ENCODE peak calls at places on chromosome 3, in ten cellular contexts. One of them, this sample, is unnamed.

GRCh38 chr3:24296441-24297205 is 198.0 kb downstream of the THRB start:
- DNase-seq in testis: no peak
- DNase-seq in K562: no peak
- DNase-seq in prostate gland: no peak
- DNase-seq in HCT116: no peak
- DNase-seq in endothelial cell of umbilical vein: no peak
- DNase-seq in suprapubic skin: no peak
- DNase-seq in transverse colon: peak; percentile 13
- DNase-seq in heart left ventricle: no peak
- DNase-seq in ovary: no peak
- DNase-seq in this sample: no peak

GRCh38 chr3:197426161-197426566 is 127.8 kb upstream of the DLG1 start:
- DNase-seq in testis: peak; percentile 29
- DNase-seq in K562: no peak
- DNase-seq in prostate gland: no peak
- DNase-seq in HCT116: no peak
- DNase-seq in endothelial cell of umbilical vein: no peak
- DNase-seq in suprapubic skin: no peak
- DNase-seq in transverse colon: no peak
- DNase-seq in heart left ventricle: no peak
- DNase-seq in ovary: no peak
- DNase-seq in this sample: peak; percentile 52

GRCh38 chr3:99753268-99753975 is 64.2 kb upstream of the CMSS1 start:
- DNase-seq in testis: peak; percentile 61
- DNase-seq in K562: peak; percentile 5
- DNase-seq in prostate gland: no peak
- DNase-seq in HCT116: peak; percentile 28
- DNase-seq in endothelial cell of umbilical vein: peak; percentile 77
- DNase-seq in suprapubic skin: no peak
- DNase-seq in transverse colon: no peak
- DNase-seq in heart left ventricle: no peak
- DNase-seq in ovary: no peak
- DNase-seq in this sample: no peak

GRCh38 chr3:32422943-32423342 is 31.3 kb downstream of the CMTM7 start:
- DNase-seq in testis: no peak
- DNase-seq in K562: no peak
- DNase-seq in prostate gland: no peak
- DNase-seq in HCT116: no peak
- DNase-seq in endothelial cell of umbilical vein: no peak
- DNase-seq in suprapubic skin: no peak
- DNase-seq in transverse colon: no peak
- DNase-seq in heart left ventricle: no peak
- DNase-seq in ovary: no peak
- DNase-seq in this sample: no peak

GRCh38 chr3:10459954-10460754 is 45.2 kb downstream of the ATP2B2 start:
- DNase-seq in testis: peak; percentile 74
- DNase-seq in K562: peak; percentile 93
- DNase-seq in prostate gland: no peak
- DNase-seq in HCT116: peak; percentile 62
- DNase-seq in endothelial cell of umbilical vein: peak; percentile 59
- DNase-seq in suprapubic skin: no peak
- DNase-seq in transverse colon: peak; percentile 16
- DNase-seq in heart left ventricle: peak; percentile 73
- DNase-seq in ovary: no peak
- DNase-seq in this sample: peak; percentile 71

GRCh38 chr3:186360779-186361178 is 1.3 kb downstream of the DGKG start:
- DNase-seq in testis: no peak
- DNase-seq in K562: no peak
- DNase-seq in prostate gland: no peak
- DNase-seq in HCT116: no peak
- DNase-seq in endothelial cell of umbilical vein: no peak
- DNase-seq in suprapubic skin: no peak
- DNase-seq in transverse colon: no peak
- DNase-seq in heart left ventricle: peak; percentile 53
- DNase-seq in ovary: no peak
- DNase-seq in this sample: peak; percentile 68

GRCh38 chr3:111598139-111598538 is 3.0 kb upstream of the ZBED2 start:
- DNase-seq in testis: no peak
- DNase-seq in K562: no peak
- DNase-seq in prostate gland: no peak
- DNase-seq in HCT116: no peak
- DNase-seq in endothelial cell of umbilical vein: no peak
- DNase-seq in suprapubic skin: no peak
- DNase-seq in transverse colon: no peak
- DNase-seq in heart left ventricle: no peak
- DNase-seq in ovary: no peak
- DNase-seq in this sample: no peak

GRCh38 chr3:72887723-72888545 is at the start of gene GXYLT2:
- DNase-seq in testis: peak; percentile 92
- DNase-seq in K562: peak; percentile 63
- DNase-seq in prostate gland: peak; percentile 52
- DNase-seq in HCT116: no peak
- DNase-seq in endothelial cell of umbilical vein: peak; percentile 34
- DNase-seq in suprapubic skin: no peak
- DNase-seq in transverse colon: peak; percentile 68
- DNase-seq in heart left ventricle: peak; percentile 83
- DNase-seq in ovary: peak; percentile 81
- DNase-seq in this sample: peak; percentile 78

GRCh38 chr3:188832961-188833615 is 338.7 kb upstream of the TPRG1 start:
- DNase-seq in testis: no peak
- DNase-seq in K562: no peak
- DNase-seq in prostate gland: peak; percentile 52
- DNase-seq in HCT116: no peak
- DNase-seq in endothelial cell of umbilical vein: no peak
- DNase-seq in suprapubic skin: no peak
- DNase-seq in transverse colon: no peak
- DNase-seq in heart left ventricle: no peak
- DNase-seq in ovary: no peak
- DNase-seq in this sample: peak; percentile 8

GRCh38 chr3:183868804-183869203 is 15.9 kb downstream of the PARL start:
- DNase-seq in testis: no peak
- DNase-seq in K562: no peak
- DNase-seq in prostate gland: no peak
- DNase-seq in HCT116: no peak
- DNase-seq in endothelial cell of umbilical vein: no peak
- DNase-seq in suprapubic skin: no peak
- DNase-seq in transverse colon: no peak
- DNase-seq in heart left ventricle: no peak
- DNase-seq in ovary: no peak
- DNase-seq in this sample: no peak

GRCh38 chr3:6791161-6791560 is 69.8 kb upstream of the GRM7 start:
- DNase-seq in testis: no peak
- DNase-seq in K562: no peak
- DNase-seq in prostate gland: no peak
- DNase-seq in HCT116: no peak
- DNase-seq in endothelial cell of umbilical vein: peak; percentile 17
- DNase-seq in suprapubic skin: no peak
- DNase-seq in transverse colon: no peak
- DNase-seq in heart left ventricle: no peak
- DNase-seq in ovary: no peak
- DNase-seq in this sample: no peak

GRCh38 chr3:195708626-195709481 is 11.9 kb upstream of the MUC20 start:
- DNase-seq in testis: no peak
- DNase-seq in K562: no peak
- DNase-seq in prostate gland: no peak
- DNase-seq in HCT116: no peak
- DNase-seq in endothelial cell of umbilical vein: no peak
- DNase-seq in suprapubic skin: no peak
- DNase-seq in transverse colon: no peak
- DNase-seq in heart left ventricle: no peak
- DNase-seq in ovary: no peak
- DNase-seq in this sample: no peak

GRCh38 chr3:139811331-139811730 is 123.7 kb upstream of the CLSTN2 start:
- DNase-seq in testis: no peak
- DNase-seq in K562: no peak
- DNase-seq in prostate gland: no peak
- DNase-seq in HCT116: no peak
- DNase-seq in endothelial cell of umbilical vein: no peak
- DNase-seq in suprapubic skin: no peak
- DNase-seq in transverse colon: no peak
- DNase-seq in heart left ventricle: no peak
- DNase-seq in ovary: no peak
- DNase-seq in this sample: no peak

GRCh38 chr3:119240582-119241434 is at the start of gene B4GALT4:
- DNase-seq in testis: peak; percentile 91
- DNase-seq in K562: peak; percentile 73
- DNase-seq in prostate gland: peak; percentile 90
- DNase-seq in HCT116: peak; percentile 74
- DNase-seq in endothelial cell of umbilical vein: peak; percentile 87
- DNase-seq in suprapubic skin: peak; percentile 92
- DNase-seq in transverse colon: peak; percentile 93
- DNase-seq in heart left ventricle: peak; percentile 93
- DNase-seq in ovary: peak; percentile 88
- DNase-seq in this sample: peak; percentile 91
- TF ChIP-seq POLR2A in testis: no peak
- TF ChIP-seq POLR2A in K562: peak; percentile 78
- TF ChIP-seq POLR2A in prostate gland: peak; percentile 85
- TF ChIP-seq POLR2A in HCT116: peak; percentile 79
- TF ChIP-seq POLR2A in endothelial cell of umbilical vein: peak; percentile 79
- TF ChIP-seq POLR2A in suprapubic skin: no peak
- TF ChIP-seq POLR2A in transverse colon: peak; percentile 96
- TF ChIP-seq POLR2A in heart left ventricle: peak; percentile 53
- TF ChIP-seq POLR2A in ovary: peak; percentile 82
- TF ChIP-seq POLR2A in this sample: peak; percentile 96

DNA sequence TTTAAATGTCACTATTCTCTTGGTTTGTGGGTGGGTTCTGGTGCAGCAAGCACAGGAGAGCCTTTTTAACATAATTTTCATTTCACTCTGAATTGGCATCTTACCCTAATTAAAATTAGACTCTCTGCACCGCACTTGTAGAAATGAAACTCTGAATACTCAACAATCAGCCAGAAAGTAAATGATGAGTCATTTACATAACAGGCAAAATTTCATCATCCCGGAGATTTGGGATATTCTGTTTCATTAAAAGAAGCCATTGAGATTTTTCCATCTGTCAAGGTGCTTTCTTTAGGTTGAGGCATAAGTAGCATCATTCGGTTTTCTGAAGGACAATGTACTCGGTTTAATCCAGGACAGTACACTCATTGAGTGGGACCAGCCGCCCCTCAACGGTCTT is 111.0 kb downstream of the RFTN1 start:
- DNase-seq in testis: no peak
- DNase-seq in K562: no peak
- DNase-seq in prostate gland: no peak
- DNase-seq in HCT116: no peak
- DNase-seq in endothelial cell of umbilical vein: no peak
- DNase-seq in suprapubic skin: no peak
- DNase-seq in transverse colon: no peak
- DNase-seq in heart left ventricle: no peak
- DNase-seq in ovary: no peak
- DNase-seq in this sample: no peak
- TF ChIP-seq POLR2A in testis: no peak
- TF ChIP-seq POLR2A in K562: no peak
- TF ChIP-seq POLR2A in prostate gland: no peak
- TF ChIP-seq POLR2A in HCT116: no peak
- TF ChIP-seq POLR2A in endothelial cell of umbilical vein: no peak
- TF ChIP-seq POLR2A in suprapubic skin: no peak
- TF ChIP-seq POLR2A in transverse colon: no peak
- TF ChIP-seq POLR2A in heart left ventricle: no peak
- TF ChIP-seq POLR2A in ovary: no peak
- TF ChIP-seq POLR2A in this sample: no peak

DNA sequence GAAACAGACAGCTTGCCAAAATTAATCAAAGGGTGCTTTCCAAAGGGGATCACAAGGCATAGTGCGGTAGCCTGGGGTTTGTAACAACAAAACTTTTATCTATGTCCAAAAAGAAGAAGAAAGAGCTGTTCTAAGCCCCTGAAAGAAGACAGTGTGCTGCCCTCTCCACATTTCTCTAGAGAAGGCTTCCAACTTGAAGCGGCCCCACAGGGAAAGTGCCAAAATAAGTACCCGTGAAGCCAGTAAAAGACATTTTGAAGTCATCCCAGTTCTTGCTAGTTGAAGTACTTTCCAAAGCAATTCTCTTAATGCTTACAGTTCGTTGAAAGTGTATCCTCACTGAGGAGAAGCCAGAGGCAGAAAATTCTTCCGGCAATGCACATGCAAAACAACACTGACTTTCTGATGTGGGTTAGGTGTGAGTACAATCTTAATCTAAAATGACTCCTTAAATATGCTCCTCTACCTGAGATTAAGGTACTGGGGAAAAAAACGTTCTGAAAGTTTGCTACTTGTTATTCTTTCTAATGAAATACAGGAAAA is 21.3 kb downstream of the GPR15 start:
- DNase-seq in testis: no peak
- DNase-seq in K562: no peak
- DNase-seq in prostate gland: no peak
- DNase-seq in HCT116: no peak
- DNase-seq in endothelial cell of umbilical vein: no peak
- DNase-seq in suprapubic skin: no peak
- DNase-seq in transverse colon: no peak
- DNase-seq in heart left ventricle: no peak
- DNase-seq in ovary: no peak
- DNase-seq in this sample: no peak
- TF ChIP-seq POLR2A in testis: no peak
- TF ChIP-seq POLR2A in K562: no peak
- TF ChIP-seq POLR2A in prostate gland: no peak
- TF ChIP-seq POLR2A in HCT116: no peak
- TF ChIP-seq POLR2A in endothelial cell of umbilical vein: no peak
- TF ChIP-seq POLR2A in suprapubic skin: no peak
- TF ChIP-seq POLR2A in transverse colon: no peak
- TF ChIP-seq POLR2A in heart left ventricle: no peak
- TF ChIP-seq POLR2A in ovary: no peak
- TF ChIP-seq POLR2A in this sample: no peak

GRCh38 chr3:49722896-49723295 is 855 bp downstream of the GMPPB start:
- DNase-seq in testis: no peak
- DNase-seq in K562: no peak
- DNase-seq in prostate gland: no peak
- DNase-seq in HCT116: no peak
- DNase-seq in endothelial cell of umbilical vein: no peak
- DNase-seq in suprapubic skin: peak; percentile 77
- DNase-seq in transverse colon: no peak
- DNase-seq in heart left ventricle: no peak
- DNase-seq in ovary: no peak
- DNase-seq in this sample: no peak

GRCh38 chr3:49721861-49722781 is 1.6 kb downstream of the GMPPB start:
- DNase-seq in testis: no peak
- DNase-seq in K562: no peak
- DNase-seq in prostate gland: no peak
- DNase-seq in HCT116: no peak
- DNase-seq in endothelial cell of umbilical vein: no peak
- DNase-seq in suprapubic skin: peak; percentile 78
- DNase-seq in transverse colon: no peak
- DNase-seq in heart left ventricle: no peak
- DNase-seq in ovary: no peak
- DNase-seq in this sample: no peak

GRCh38 chr3:49724586-49724985 is 835 bp upstream of the GMPPB start:
- DNase-seq in testis: peak; percentile 56
- DNase-seq in K562: no peak
- DNase-seq in prostate gland: no peak
- DNase-seq in HCT116: no peak
- DNase-seq in endothelial cell of umbilical vein: no peak
- DNase-seq in suprapubic skin: peak; percentile 82
- DNase-seq in transverse colon: peak; percentile 51
- DNase-seq in heart left ventricle: no peak
- DNase-seq in ovary: no peak
- DNase-seq in this sample: peak; percentile 38

GRCh38 chr3:49723631-49724551 is at the start of gene GMPPB:
- DNase-seq in testis: peak; percentile 98
- DNase-seq in K562: peak; percentile 95
- DNase-seq in prostate gland: peak; percentile 97
- DNase-seq in HCT116: peak; percentile 92
- DNase-seq in endothelial cell of umbilical vein: peak; percentile 98
- DNase-seq in suprapubic skin: peak; percentile 99
- DNase-seq in transverse colon: peak; percentile 98
- DNase-seq in heart left ventricle: peak; percentile 99
- DNase-seq in ovary: peak; percentile 97
- DNase-seq in this sample: peak; percentile 99

GRCh38 chr3:49723301-49723630 is 485 bp downstream of the GMPPB start:
- DNase-seq in testis: peak; percentile 72
- DNase-seq in K562: peak; percentile 52
- DNase-seq in prostate gland: peak; percentile 72
- DNase-seq in HCT116: peak; percentile 16
- DNase-seq in endothelial cell of umbilical vein: no peak
- DNase-seq in suprapubic skin: peak; percentile 87
- DNase-seq in transverse colon: peak; percentile 88
- DNase-seq in heart left ventricle: peak; percentile 72
- DNase-seq in ovary: peak; percentile 58
- DNase-seq in this sample: peak; percentile 82
- TF ChIP-seq POLR2A in testis: no peak
- TF ChIP-seq POLR2A in K562: no peak
- TF ChIP-seq POLR2A in prostate gland: no peak
- TF ChIP-seq POLR2A in HCT116: no peak
- TF ChIP-seq POLR2A in endothelial cell of umbilical vein: no peak
- TF ChIP-seq POLR2A in suprapubic skin: no peak
- TF ChIP-seq POLR2A in transverse colon: no peak
- TF ChIP-seq POLR2A in heart left ventricle: no peak
- TF ChIP-seq POLR2A in ovary: no peak
- TF ChIP-seq POLR2A in this sample: no peak